ENCODE peak calls at places on chromosomes 7 and 10, in six cellular contexts. J is psoas muscle, X is cardiac muscle cell, Q is breast epithelium, P is transverse colon, H is HepG2. B is an unnamed sample.

GRCh38 chr10:7819126-7819470 is 793 bp downstream of the TAF3 start:
- DNase-seq in J (peak; percentile 62), X (peak; percentile 48), Q (no peak), P (peak; percentile 44), H (peak; percentile 51), B (peak; percentile 25)

GRCh38 chr7:26995664-26996063 is 100.1 kb downstream of the HOXA1 start:
- DNase-seq in J (no peak), X (no peak), Q (no peak), P (no peak), H (no peak), B (no peak)

GRCh38 chr10:52889611-52890010 is 117.0 kb upstream of the MBL2 start:
- DNase-seq in J (no peak), X (no peak), Q (no peak), P (no peak), H (no peak), B (no peak)

GRCh38 chr10:67926956-67927355 is 42.5 kb downstream of the SIRT1 start:
- DNase-seq in J (no peak), X (no peak), Q (no peak), P (no peak), H (no peak), B (no peak)

GRCh38 chr7:26153823-26154783 is 2.1 kb downstream of the NFE2L3 start:
- DNase-seq in J (no peak), X (peak; percentile 36), Q (no peak), P (peak; percentile 82), H (no peak), B (no peak)

GRCh38 chr10:125868372-125868975 is 12.6 kb downstream of the DHX32 start:
- DNase-seq in J (no peak), X (peak; percentile 59), Q (no peak), P (peak; percentile 16), H (peak; percentile 48), B (no peak)

GRCh38 chr7:343227-343822 is 53.4 kb downstream of the FOXL3 start:
- DNase-seq in J (peak; percentile 23), X (no peak), Q (no peak), P (no peak), H (peak; percentile 83), B (no peak)

GRCh38 chr7:11252705-11253272 is 279.1 kb downstream of the PHF14 start:
- DNase-seq in J (no peak), X (no peak), Q (no peak), P (no peak), H (no peak), B (no peak)

GRCh38 chr10:110643670-110644597 is at the start of gene RBM20:
- DNase-seq in J (peak; percentile 89), X (peak; percentile 34), Q (no peak), P (peak; percentile 9), H (no peak), B (no peak)

GRCh38 chr7:22672892-22673637 is 53.9 kb upstream of the IL6 start:
- DNase-seq in J (no peak), X (no peak), Q (no peak), P (no peak), H (peak; percentile 77), B (no peak)

GRCh38 chr7:79741684-79742083 is 288.2 kb upstream of the MAGI2 start:
- DNase-seq in J (no peak), X (peak; percentile 10), Q (no peak), P (no peak), H (no peak), B (no peak)

GRCh38 chr7:137734221-137734620 is 112.6 kb downstream of the DGKI start:
- DNase-seq in J (no peak), X (peak; percentile 20), Q (no peak), P (no peak), H (no peak), B (no peak)

GRCh38 chr10:86293323-86293840 is 73.2 kb downstream of the GRID1 start:
- DNase-seq in J (no peak), X (no peak), Q (no peak), P (no peak), H (no peak), B (no peak)

GRCh38 chr10:104330168-104331117 is 7.8 kb downstream of the ITPRIP start:
- DNase-seq in J (peak; percentile 78), X (peak; percentile 89), Q (peak; percentile 52), P (peak; percentile 54), H (peak; percentile 25), B (peak; percentile 29)

GRCh38 chr7:134535272-134535918 is 8.0 kb downstream of the AKR1B10 start:
- DNase-seq in J (no peak), X (no peak), Q (no peak), P (no peak), H (no peak), B (no peak)

GRCh38 chr7:36185732-36186131 is 32.7 kb downstream of the EEPD1 start:
- DNase-seq in J (no peak), X (peak; percentile 8), Q (no peak), P (no peak), H (no peak), B (no peak)

GRCh38 chr7:94154858-94155257 is 150.7 kb upstream of the BET1 start:
- DNase-seq in J (no peak), X (no peak), Q (no peak), P (no peak), H (no peak), B (no peak)

GRCh38 chr10:48215148-48215982 is 59.1 kb downstream of the FRMPD2 start:
- DNase-seq in J (no peak), X (peak; percentile 57), Q (no peak), P (peak; percentile 53), H (peak; percentile 28), B (no peak)

GRCh38 chr10:90968448-90969086 is 47.7 kb upstream of the ANKRD1 start:
- DNase-seq in J (no peak), X (peak; percentile 36), Q (no peak), P (no peak), H (no peak), B (no peak)

GRCh38 chr7:55436457-55436856 is 71.3 kb downstream of the LANCL2 start:
- DNase-seq in J (no peak), X (no peak), Q (no peak), P (no peak), H (no peak), B (no peak)

GRCh38 chr10:94425942-94426341 is 23.6 kb downstream of the TBC1D12 start:
- DNase-seq in J (no peak), X (no peak), Q (no peak), P (no peak), H (no peak), B (no peak)

GRCh38 chr10:94423627-94424026 is 21.3 kb downstream of the TBC1D12 start:
- DNase-seq in J (no peak), X (peak; percentile 67), Q (no peak), P (no peak), H (no peak), B (no peak)

GRCh38 chr10:94430705-94431104 is 28.4 kb downstream of the TBC1D12 start:
- DNase-seq in J (no peak), X (peak; percentile 42), Q (no peak), P (no peak), H (no peak), B (no peak)

GRCh38 chr10:94424714-94425337 is 22.5 kb downstream of the TBC1D12 start:
- DNase-seq in J (no peak), X (no peak), Q (no peak), P (no peak), H (no peak), B (no peak)

GRCh38 chr10:94429049-94429707 is 26.8 kb downstream of the TBC1D12 start:
- DNase-seq in J (no peak), X (no peak), Q (no peak), P (no peak), H (no peak), B (no peak)
- H3K27ac ChIP-seq in J (no peak overlapping the region), X (no peak overlapping the region), Q (peak overlapping the region; percentile 29), P (no peak overlapping the region), H (no peak overlapping the region), B (no peak overlapping the region)

GRCh38 chr10:4188406-4188805 is 403.4 kb upstream of the KLF6 start:
- DNase-seq in J (no peak), X (no peak), Q (no peak), P (no peak), H (no peak), B (no peak)
- H3K27ac ChIP-seq in J (no peak overlapping the region), X (no peak overlapping the region), Q (no peak overlapping the region), P (no peak overlapping the region), H (no peak overlapping the region), B (no peak overlapping the region)

DNA sequence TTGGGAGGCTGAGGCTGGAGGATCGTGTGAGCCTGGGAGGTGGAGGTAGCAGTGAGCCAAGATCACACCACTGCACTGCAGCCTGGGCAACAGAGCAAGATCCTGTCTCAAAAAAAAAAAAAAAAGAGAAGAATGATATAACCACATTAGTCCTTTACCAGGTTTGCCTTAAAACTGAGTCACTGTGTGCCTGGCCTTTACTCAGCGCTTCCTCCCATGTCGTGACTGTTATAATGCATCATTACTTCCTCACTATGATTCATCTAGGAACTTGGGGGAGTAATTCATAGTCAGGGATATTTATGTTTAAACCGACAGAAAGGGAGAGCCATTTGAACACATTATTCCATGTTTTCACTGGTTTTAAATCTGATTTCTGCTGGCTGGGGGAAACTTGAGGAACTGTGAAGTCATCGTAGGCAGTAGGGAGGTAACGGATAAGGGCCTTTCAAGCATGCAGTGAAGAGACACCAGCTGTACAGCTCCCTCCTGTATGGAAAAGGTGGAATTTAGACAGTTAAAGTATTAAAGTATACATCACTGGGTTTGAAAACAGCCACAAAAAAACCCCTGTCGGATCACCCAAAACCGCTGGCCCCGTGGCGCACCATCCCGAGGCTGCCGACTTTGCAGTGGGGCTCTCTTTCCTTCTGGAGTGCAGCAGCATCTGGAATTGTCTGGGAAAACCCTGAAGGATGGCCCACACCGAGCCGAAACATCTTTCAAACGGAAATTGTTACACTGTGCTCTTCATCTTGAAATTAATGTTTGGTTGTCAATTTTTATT is 119.8 kb downstream of the NKX6-2 start:
- DNase-seq in J (no peak), X (peak; percentile 76), Q (no peak), P (no peak), H (no peak), B (no peak)
- H3K27ac ChIP-seq in J (no peak overlapping the region), X (no peak overlapping the region), Q (no peak overlapping the region), P (no peak overlapping the region), H (no peak overlapping the region), B (no peak overlapping the region)

GRCh38 chr10:128470302-128470962 is 344.2 kb upstream of the MKI67 start:
- DNase-seq in J (no peak), X (no peak), Q (no peak), P (no peak), H (no peak), B (no peak)
- H3K27ac ChIP-seq in J (no peak overlapping the region), X (no peak overlapping the region), Q (no peak overlapping the region), P (no peak overlapping the region), H (no peak overlapping the region), B (no peak overlapping the region)

B was measured in substantia nigra.